ENCODE peak calls at places on chromosomes 13 and 19, in six cellular contexts. T, U, B, G, R and M are unnamed samples.

GRCh38 chr13:102856603-102857002 is 10.8 kb downstream of the ERCC5 start:
- DNase-seq in T (peak), U (peak), B (no peak), G (no peak), R (no peak), M (peak)

GRCh38 chr13:48653074-48654054 is at the start of gene CYSLTR2:
- DNase-seq in T (no peak), U (peak), B (no peak), G (peak), R (no peak), M (peak)

GRCh38 chr19:49125025-49125731 is 5.8 kb downstream of the PPFIA3 start:
- DNase-seq in T (no peak), U (no peak), B (peak), G (no peak), R (no peak), M (no peak)

GRCh38 chr13:42398542-42398941 is 126.6 kb downstream of the AKAP11 start:
- DNase-seq in T (no peak), U (no peak), B (no peak), G (no peak), R (no peak), M (no peak)

GRCh38 chr13:110416131-110416584 is 109.1 kb downstream of the COL4A2 start:
- DNase-seq in T (no peak), U (peak), B (no peak), G (no peak), R (no peak), M (peak)

GRCh38 chr19:582497-583197 is 7.0 kb upstream of the HCN2 start:
- DNase-seq in T (no peak), U (peak), B (no peak), G (peak), R (no peak), M (peak)

GRCh38 chr19:55305491-55305890 is 19.6 kb downstream of the TMEM150B start:
- DNase-seq in T (peak), U (peak), B (no peak), G (no peak), R (no peak), M (no peak)

GRCh38 chr13:99396446-99396845 is 89.2 kb upstream of the GPR183 start:
- DNase-seq in T (no peak), U (no peak), B (no peak), G (no peak), R (no peak), M (no peak)

GRCh38 chr13:105972306-105972721 is 563.1 kb downstream of the EFNB2 start:
- DNase-seq in T (no peak), U (peak), B (no peak), G (no peak), R (no peak), M (no peak)

GRCh38 chr19:10861118-10861651 is 10.2 kb upstream of the CARM1 start:
- DNase-seq in T (peak), U (peak), B (no peak), G (no peak), R (peak), M (no peak)

GRCh38 chr13:43698743-43699142 is 88.0 kb downstream of the ENOX1 start:
- DNase-seq in T (no peak), U (peak), B (no peak), G (peak), R (no peak), M (peak)

GRCh38 chr13:24071423-24072075 is 89.0 kb upstream of the SPATA13 start:
- DNase-seq in T (no peak), U (peak), B (no peak), G (peak), R (no peak), M (peak)

GRCh38 chr19:10291554-10292205 is 1.9 kb downstream of the ICAM5 start:
- DNase-seq in T (no peak), U (no peak), B (no peak), G (no peak), R (no peak), M (no peak)

GRCh38 chr19:39409886-39410619 is 2.4 kb upstream of the PLEKHG2 start:
- DNase-seq in T (peak), U (peak), B (peak), G (no peak), R (peak), M (peak)

GRCh38 chr19:35034588-35035382 is 4.5 kb downstream of the SCN1B start:
- DNase-seq in T (no peak), U (no peak), B (no peak), G (no peak), R (no peak), M (no peak)

GRCh38 chr13:36837354-36838092 is 18.5 kb downstream of the RFXAP start:
- DNase-seq in T (no peak), U (no peak), B (no peak), G (no peak), R (no peak), M (no peak)

GRCh38 chr13:36839281-36839680 is 20.3 kb downstream of the RFXAP start:
- DNase-seq in T (no peak), U (no peak), B (no peak), G (no peak), R (no peak), M (no peak)

GRCh38 chr13:36840718-36841250 is 21.8 kb downstream of the RFXAP start:
- DNase-seq in T (no peak), U (no peak), B (no peak), G (no peak), R (no peak), M (no peak)

GRCh38 chr13:36839981-36840380 is 21.0 kb downstream of the RFXAP start:
- DNase-seq in T (no peak), U (no peak), B (no peak), G (no peak), R (no peak), M (no peak)

GRCh38 chr13:36841411-36841810 is 22.4 kb downstream of the RFXAP start:
- DNase-seq in T (no peak), U (peak), B (no peak), G (no peak), R (no peak), M (peak)
- TF ChIP-seq CTCF in T (no peak), U (no peak), B (no peak), G (no peak), R (no peak), M (peak)

DNA sequence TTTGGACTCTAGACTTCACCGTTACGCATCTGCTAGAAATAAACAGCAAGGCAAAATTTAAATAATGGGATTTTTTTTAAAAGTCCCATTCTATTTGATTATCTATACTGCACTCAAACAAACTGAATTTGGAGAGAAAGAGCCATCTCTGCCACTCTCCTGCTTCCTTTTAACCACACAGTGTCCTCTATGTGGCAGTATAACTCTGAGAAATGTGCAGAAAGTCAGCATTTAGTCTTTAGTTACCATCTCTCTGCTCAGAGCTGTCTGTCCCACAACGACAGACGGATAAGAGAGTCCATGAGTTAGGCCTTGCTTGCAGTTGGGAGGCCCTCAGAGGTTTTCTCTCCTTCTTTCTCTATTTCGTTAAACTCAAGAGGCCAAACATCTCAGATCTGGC is 21.2 kb downstream of the CCNA1 start:
- DNase-seq in T (no peak), U (peak), B (no peak), G (no peak), R (no peak), M (peak)
- TF ChIP-seq CTCF in T (no peak), U (peak), B (no peak), G (peak), R (no peak), M (peak)

GRCh38 chr19:14318873-14319272 is 62.4 kb upstream of the ADGRE5 start:
- DNase-seq in T (peak), U (no peak), B (no peak), G (no peak), R (no peak), M (no peak)
- TF ChIP-seq CTCF in T (peak), U (peak), B (no peak), G (peak), R (peak), M (no peak)

DNA sequence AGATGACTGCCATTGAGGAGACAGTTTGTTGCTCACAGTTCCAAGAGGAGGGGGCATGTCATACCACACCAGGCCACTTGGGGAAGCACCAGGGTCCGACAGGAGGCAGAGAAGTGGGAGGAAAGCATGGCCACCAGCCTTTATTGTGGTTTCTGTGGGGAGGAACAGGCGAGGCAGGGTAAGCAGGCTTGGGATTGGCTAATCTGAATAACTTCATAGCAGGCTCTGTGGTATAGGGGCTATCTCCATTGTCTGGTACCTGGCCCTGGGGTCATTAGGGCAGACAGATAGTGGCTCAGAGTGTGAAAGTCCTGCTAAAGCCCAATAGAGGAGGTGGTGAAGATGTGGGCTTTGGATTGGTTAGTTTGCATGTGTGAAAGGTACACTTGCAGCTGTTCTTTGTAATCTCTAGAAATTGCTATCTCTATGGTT is 35.5 kb downstream of the CBY2 start:
- DNase-seq in T (no peak), U (no peak), B (no peak), G (no peak), R (peak), M (no peak)
- TF ChIP-seq CTCF in T (no peak), U (no peak), B (no peak), G (peak), R (peak), M (peak)

DNA sequence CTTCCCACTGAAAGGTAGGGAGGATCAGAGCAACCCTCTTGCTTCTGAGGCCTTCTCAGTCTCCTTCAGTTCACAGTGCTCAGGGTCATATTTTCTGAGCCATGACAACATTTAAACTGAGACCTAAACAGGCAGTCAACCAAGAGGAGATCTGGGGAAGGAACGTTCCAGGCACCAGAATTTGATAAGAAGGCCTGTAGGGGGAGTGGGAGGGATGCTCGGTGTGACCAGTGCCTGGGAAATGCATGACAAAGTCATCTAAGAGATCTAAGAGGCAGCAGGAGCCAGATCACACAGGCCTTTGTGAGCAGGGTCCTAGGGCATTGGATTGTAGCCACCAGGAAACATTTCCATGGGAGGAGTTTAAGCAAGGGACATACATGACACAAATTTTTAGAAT is 71.6 kb downstream of the SHISA2 start:
- DNase-seq in T (no peak), U (no peak), B (no peak), G (peak), R (peak), M (no peak)
- TF ChIP-seq CTCF in T (peak), U (peak), B (no peak), G (peak), R (peak), M (no peak)

GRCh38 chr19:13951043-13951442 is 1.3 kb upstream of the DCAF15 start:
- DNase-seq in T (no peak), U (no peak), B (no peak), G (no peak), R (no peak), M (no peak)

GRCh38 chr19:13952154-13953020 is at the start of gene DCAF15:
- DNase-seq in T (peak), U (peak), B (peak), G (peak), R (peak), M (peak)

GRCh38 chr19:13954185-13954584 is 1.9 kb downstream of the DCAF15 start:
- DNase-seq in T (no peak), U (no peak), B (no peak), G (no peak), R (no peak), M (no peak)

GRCh38 chr19:13951799-13952153 is 533 bp upstream of the DCAF15 start:
- DNase-seq in T (no peak), U (no peak), B (no peak), G (no peak), R (no peak), M (no peak)

DNA sequence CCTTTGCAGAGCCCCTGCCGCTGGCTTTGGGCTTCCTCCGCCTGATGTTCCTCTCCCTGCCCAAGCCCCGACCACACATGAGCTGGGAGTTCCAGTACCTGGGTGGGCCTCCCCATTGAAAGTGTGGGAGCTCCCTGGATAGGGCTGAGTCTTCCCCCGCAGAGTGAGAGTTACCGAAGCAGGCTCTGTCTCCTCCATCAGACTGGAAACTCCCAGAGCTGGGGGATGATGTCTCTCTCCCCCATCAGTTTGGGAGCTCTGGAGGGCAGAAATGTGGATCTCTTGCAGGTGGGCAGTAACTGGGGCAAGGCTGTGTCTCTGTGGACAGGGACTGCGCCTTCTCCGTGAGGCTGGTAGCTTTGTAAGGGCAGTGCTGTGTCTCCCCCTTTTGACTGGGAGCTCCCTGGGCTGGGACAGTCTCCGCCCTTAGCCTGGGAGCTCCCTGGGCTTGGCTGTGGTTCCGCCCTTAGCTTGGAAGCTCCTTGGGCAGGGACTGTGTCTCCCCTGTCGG is 767 bp downstream of the DCAF15 start:
- DNase-seq in T (no peak), U (peak), B (no peak), G (peak), R (no peak), M (peak)
- TF ChIP-seq CTCF in T (no peak), U (peak), B (no peak), G (peak), R (no peak), M (peak)

GRCh38 chr13:50612717-50613116 is 230.8 kb downstream of the DLEU7 start:
- DNase-seq in T (no peak), U (no peak), B (no peak), G (no peak), R (no peak), M (no peak)
- TF ChIP-seq CTCF in T (no peak), U (no peak), B (no peak), G (no peak), R (no peak), M (no peak)

GRCh38 chr13:28817204-28817603 is 2.9 kb upstream of the MTUS2 start:
- DNase-seq in T (no peak), U (no peak), B (no peak), G (no peak), R (no peak), M (no peak)
- TF ChIP-seq CTCF in T (no peak), U (no peak), B (no peak), G (peak), R (peak), M (peak)

DNA sequence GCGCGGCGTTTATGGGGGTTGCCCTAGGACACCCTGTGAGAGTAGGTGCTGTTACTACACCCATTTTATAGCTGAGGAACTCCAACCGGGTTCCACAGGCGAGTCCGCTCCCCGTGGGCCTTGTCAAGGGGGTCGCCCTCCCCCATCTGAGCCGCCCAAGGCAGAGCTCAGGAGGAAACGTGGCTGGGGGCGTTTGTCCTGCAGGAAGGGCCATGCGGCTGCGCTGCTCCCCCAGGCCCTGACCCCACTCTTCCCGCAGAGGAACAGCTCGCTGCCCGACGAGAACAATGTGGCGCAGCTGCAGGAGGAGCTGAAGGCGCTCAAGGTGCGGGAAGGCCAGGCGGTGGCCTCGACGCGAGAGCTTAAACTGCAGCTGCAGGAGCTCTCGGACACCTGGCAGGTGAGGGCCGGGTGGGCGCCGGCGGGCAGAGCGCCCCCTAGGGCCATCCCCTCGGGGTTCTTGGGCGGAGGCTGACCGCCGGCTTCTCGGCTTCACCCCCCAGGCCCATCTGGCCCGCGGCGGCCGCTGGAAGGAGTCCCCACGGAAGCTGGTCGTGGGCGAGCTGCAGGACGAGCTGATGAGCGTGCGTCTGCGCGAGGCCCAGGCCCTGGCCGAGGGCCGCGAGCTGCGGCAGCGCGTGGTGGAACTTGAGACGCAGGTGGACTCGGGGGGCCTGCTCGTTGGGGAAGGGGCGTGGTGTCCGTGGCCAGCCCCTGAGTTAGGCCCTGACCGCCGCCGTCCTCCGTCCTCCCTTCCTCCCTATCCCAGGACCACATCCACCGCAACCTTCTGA is 12.4 kb downstream of the PRR36 start:
- DNase-seq in T (no peak), U (no peak), B (no peak), G (no peak), R (no peak), M (no peak)
- TF ChIP-seq CTCF in T (no peak), U (no peak), B (no peak), G (peak), R (peak), M (no peak)

DNA sequence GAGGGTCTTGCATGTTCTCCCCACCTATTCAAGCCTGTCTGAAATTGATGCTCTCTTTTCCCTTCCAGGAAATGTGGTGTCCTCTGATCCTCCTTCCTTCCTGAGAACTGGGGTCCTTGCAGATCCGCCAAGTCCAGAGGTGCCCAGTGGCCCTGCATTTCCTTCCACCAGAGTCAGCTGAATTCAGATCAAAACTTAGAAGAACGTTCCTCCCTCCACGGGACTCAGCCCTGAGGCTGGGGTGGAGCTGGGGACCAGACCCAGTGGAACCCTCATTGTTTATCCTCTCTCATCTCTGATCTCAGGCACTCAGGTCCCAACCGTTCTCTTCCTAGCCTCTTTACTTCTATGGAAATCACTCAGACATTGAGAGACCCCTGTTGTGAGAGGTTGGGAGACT is 477.3 kb downstream of the TSHZ3 start:
- DNase-seq in T (no peak), U (no peak), B (no peak), G (no peak), R (no peak), M (no peak)
- TF ChIP-seq CTCF in T (no peak), U (no peak), B (no peak), G (no peak), R (no peak), M (no peak)